ENCODE peak calls at places on chromosome 17, in nine cellular contexts. V is RCC 7860; O is head of caudate nucleus; T is T-helper 1 cell; D is NCI-H524; U is trophoblast cell; E is activated CD4-positive, alpha-beta T cell treated with anti-CD3 and anti-CD28 coated beads for 48 hours; W is mammary epithelial cell; K is GM10248. C is an unnamed sample.

GRCh38 chr17:48618366-48618896 is 3.3 kb upstream of the HOXB8 start:
- DNase-seq in V (peak), O (peak), T (peak), D (peak), U (peak), E (peak), W (peak), K (peak), C (peak)

GRCh38 chr17:45775148-45775547 is 9.0 kb upstream of the CRHR1 start:
- DNase-seq in V (no peak), O (no peak), T (no peak), D (peak), U (no peak), E (no peak), W (no peak), K (no peak), C (no peak)

GRCh38 chr17:10099051-10099571 is 99.3 kb downstream of the GAS7 start:
- DNase-seq in V (no peak), O (no peak), T (no peak), D (no peak), U (no peak), E (no peak), W (no peak), K (no peak), C (no peak)

GRCh38 chr17:75652934-75653549 is 13.9 kb downstream of the RECQL5 start:
- DNase-seq in V (peak), O (no peak), T (no peak), D (peak), U (no peak), E (peak), W (no peak), K (peak), C (peak)

GRCh38 chr17:63665527-63666214 is 34.3 kb downstream of the LIMD2 start:
- DNase-seq in V (no peak), O (no peak), T (peak), D (no peak), U (no peak), E (no peak), W (no peak), K (peak), C (no peak)

GRCh38 chr17:37283414-37283961 is 92.3 kb upstream of the C17orf78 start:
- DNase-seq in V (no peak), O (no peak), T (no peak), D (no peak), U (no peak), E (no peak), W (no peak), K (no peak), C (no peak)

GRCh38 chr17:73958453-73958852 is 245.0 kb upstream of the RPL38 start:
- DNase-seq in V (no peak), O (no peak), T (no peak), D (no peak), U (no peak), E (no peak), W (no peak), K (no peak), C (no peak)

GRCh38 chr17:44628234-44629188 is 27.8 kb upstream of the MEIOC start:
- DNase-seq in V (peak), O (peak), T (peak), D (peak), U (no peak), E (no peak), W (no peak), K (peak), C (no peak)

GRCh38 chr17:18040287-18040858 is 1.2 kb downstream of the GID4 start:
- DNase-seq in V (no peak), O (no peak), T (no peak), D (no peak), U (no peak), E (no peak), W (no peak), K (no peak), C (no peak)

GRCh38 chr17:73249700-73250099 is 12.0 kb downstream of the CPSF4L start:
- DNase-seq in V (no peak), O (no peak), T (no peak), D (peak), U (no peak), E (no peak), W (no peak), K (no peak), C (no peak)

GRCh38 chr17:82007495-82008257 is 15.0 kb downstream of the CENPX start:
- DNase-seq in V (no peak), O (no peak), T (no peak), D (no peak), U (peak), E (no peak), W (no peak), K (no peak), C (no peak)

GRCh38 chr17:48756816-48757215 is 28.3 kb upstream of the HOXB13 start:
- DNase-seq in V (no peak), O (no peak), T (no peak), D (no peak), U (no peak), E (no peak), W (no peak), K (no peak), C (peak)

GRCh38 chr17:55038291-55038690 is 69.7 kb downstream of the STXBP4 start:
- DNase-seq in V (no peak), O (no peak), T (no peak), D (no peak), U (no peak), E (no peak), W (no peak), K (no peak), C (no peak)